ENCODE peak calls at places on chromosomes 13 and 19, in ten cellular contexts. One of them, this sample, is unnamed.

GRCh38 chr19:17718988-17719711 is at the start of gene MAP1S:
- DNase-seq in NB4: peak; percentile 76
- DNase-seq in IMR-90: peak; percentile 25
- DNase-seq in AG10803: peak; percentile 38
- DNase-seq in heart left ventricle: peak; percentile 69
- DNase-seq in adrenal gland: peak; percentile 41
- DNase-seq in pancreas: peak; percentile 83
- DNase-seq in upper lobe of right lung: peak; percentile 84
- DNase-seq in fibroblast of pulmonary artery: peak; percentile 55
- DNase-seq in fibroblast of mammary gland: peak; percentile 34
- DNase-seq in this sample: peak; percentile 24

GRCh38 chr13:35923347-35923746 is 207.8 kb downstream of the DCLK1 start:
- DNase-seq in pancreas: no peak
- DNase-seq in upper lobe of right lung: no peak
- DNase-seq in IMR-90: peak; percentile 68
- DNase-seq in fibroblast of pulmonary artery: peak; percentile 33
- DNase-seq in heart left ventricle: peak; percentile 49
- DNase-seq in AG10803: peak; percentile 37
- DNase-seq in fibroblast of mammary gland: peak; percentile 61
- DNase-seq in adrenal gland: peak; percentile 51
- DNase-seq in NB4: no peak
- DNase-seq in this sample: peak; percentile 55

GRCh38 chr13:113489549-113490495 is 689 bp downstream of the DCUN1D2 start:
- DNase-seq in NB4: peak; percentile 68
- DNase-seq in adrenal gland: peak; percentile 46
- DNase-seq in pancreas: no peak
- DNase-seq in fibroblast of mammary gland: peak; percentile 37
- DNase-seq in IMR-90: peak; percentile 41
- DNase-seq in upper lobe of right lung: no peak
- DNase-seq in heart left ventricle: no peak
- DNase-seq in fibroblast of pulmonary artery: peak; percentile 54
- DNase-seq in AG10803: peak; percentile 43
- DNase-seq in this sample: peak; percentile 42

GRCh38 chr19:31350033-31350692 is 927 bp upstream of the TSHZ3 start:
- DNase-seq in adrenal gland: no peak
- DNase-seq in fibroblast of pulmonary artery: peak; percentile 34
- DNase-seq in IMR-90: no peak
- DNase-seq in heart left ventricle: peak; percentile 61
- DNase-seq in AG10803: peak; percentile 26
- DNase-seq in fibroblast of mammary gland: no peak
- DNase-seq in pancreas: peak; percentile 65
- DNase-seq in upper lobe of right lung: no peak
- DNase-seq in NB4: no peak
- DNase-seq in this sample: no peak

GRCh38 chr19:15238639-15239155 is 6.4 kb upstream of the EPHX3 start:
- DNase-seq in fibroblast of mammary gland: no peak
- DNase-seq in fibroblast of pulmonary artery: no peak
- DNase-seq in AG10803: no peak
- DNase-seq in pancreas: no peak
- DNase-seq in heart left ventricle: no peak
- DNase-seq in IMR-90: no peak
- DNase-seq in upper lobe of right lung: no peak
- DNase-seq in NB4: no peak
- DNase-seq in adrenal gland: no peak
- DNase-seq in this sample: no peak

GRCh38 chr19:49073514-49074378 is 1.2 kb upstream of the KCNA7 start:
- DNase-seq in heart left ventricle: no peak
- DNase-seq in AG10803: no peak
- DNase-seq in upper lobe of right lung: no peak
- DNase-seq in NB4: peak; percentile 68
- DNase-seq in fibroblast of pulmonary artery: no peak
- DNase-seq in pancreas: no peak
- DNase-seq in IMR-90: no peak
- DNase-seq in adrenal gland: no peak
- DNase-seq in fibroblast of mammary gland: peak; percentile 18
- DNase-seq in this sample: no peak

GRCh38 chr19:39098365-39099269 is 14.4 kb downstream of the ACP7 start:
- DNase-seq in pancreas: no peak
- DNase-seq in adrenal gland: no peak
- DNase-seq in NB4: no peak
- DNase-seq in upper lobe of right lung: no peak
- DNase-seq in heart left ventricle: no peak
- DNase-seq in fibroblast of pulmonary artery: no peak
- DNase-seq in fibroblast of mammary gland: no peak
- DNase-seq in IMR-90: no peak
- DNase-seq in AG10803: no peak
- DNase-seq in this sample: no peak

GRCh38 chr13:108220042-108220441 is 1.9 kb downstream of the ABHD13 start:
- DNase-seq in NB4: peak; percentile 17
- DNase-seq in IMR-90: no peak
- DNase-seq in heart left ventricle: no peak
- DNase-seq in pancreas: peak; percentile 50
- DNase-seq in fibroblast of pulmonary artery: no peak
- DNase-seq in AG10803: no peak
- DNase-seq in adrenal gland: no peak
- DNase-seq in fibroblast of mammary gland: no peak
- DNase-seq in upper lobe of right lung: no peak
- DNase-seq in this sample: no peak

GRCh38 chr19:39499082-39499642 is 415 bp downstream of the DLL3 start:
- DNase-seq in pancreas: no peak
- DNase-seq in fibroblast of mammary gland: no peak
- DNase-seq in heart left ventricle: no peak
- DNase-seq in AG10803: no peak
- DNase-seq in IMR-90: no peak
- DNase-seq in fibroblast of pulmonary artery: no peak
- DNase-seq in upper lobe of right lung: no peak
- DNase-seq in adrenal gland: no peak
- DNase-seq in NB4: no peak
- DNase-seq in this sample: no peak

GRCh38 chr19:10184636-10185035 is 10.1 kb downstream of the DNMT1 start:
- DNase-seq in adrenal gland: no peak
- DNase-seq in NB4: no peak
- DNase-seq in heart left ventricle: no peak
- DNase-seq in fibroblast of pulmonary artery: no peak
- DNase-seq in AG10803: no peak
- DNase-seq in pancreas: no peak
- DNase-seq in IMR-90: no peak
- DNase-seq in fibroblast of mammary gland: no peak
- DNase-seq in upper lobe of right lung: no peak
- DNase-seq in this sample: no peak

GRCh38 chr13:43573361-43573740 is 213.4 kb downstream of the ENOX1 start:
- DNase-seq in IMR-90: no peak
- DNase-seq in pancreas: no peak
- DNase-seq in heart left ventricle: no peak
- DNase-seq in upper lobe of right lung: no peak
- DNase-seq in fibroblast of pulmonary artery: peak; percentile 48
- DNase-seq in adrenal gland: no peak
- DNase-seq in fibroblast of mammary gland: no peak
- DNase-seq in AG10803: peak; percentile 39
- DNase-seq in NB4: no peak
- DNase-seq in this sample: no peak

DNA sequence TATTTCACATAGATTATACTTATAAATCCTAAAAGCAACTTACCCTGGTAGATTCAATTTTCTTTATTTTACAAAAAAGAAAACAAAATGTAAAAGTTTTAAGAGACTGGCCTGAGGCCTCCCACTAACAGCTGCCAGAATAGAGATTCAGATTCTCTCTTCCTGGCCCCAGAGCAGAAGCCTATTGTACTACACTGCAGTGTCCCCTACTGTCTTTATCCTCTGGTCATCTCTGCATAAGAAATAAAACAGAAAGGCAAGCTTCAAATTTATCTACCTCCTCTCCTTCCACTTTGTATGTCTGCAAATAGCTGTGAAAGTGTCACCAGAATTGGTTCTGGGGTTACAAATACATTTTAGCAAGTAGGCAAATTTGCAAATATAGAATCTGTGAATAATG is 1004.1 kb upstream of the PCDH9 start:
- DNase-seq in fibroblast of mammary gland: peak; percentile 6
- DNase-seq in heart left ventricle: no peak
- DNase-seq in fibroblast of pulmonary artery: peak; percentile 4
- DNase-seq in IMR-90: no peak
- DNase-seq in NB4: no peak
- DNase-seq in pancreas: no peak
- DNase-seq in AG10803: no peak
- DNase-seq in adrenal gland: no peak
- DNase-seq in upper lobe of right lung: no peak
- DNase-seq in this sample: no peak
- TF ChIP-seq CTCF in fibroblast of mammary gland: no peak
- TF ChIP-seq CTCF in heart left ventricle: no peak
- TF ChIP-seq CTCF in fibroblast of pulmonary artery: no peak
- TF ChIP-seq CTCF in IMR-90: no peak
- TF ChIP-seq CTCF in NB4: no peak
- TF ChIP-seq CTCF in pancreas: no peak
- TF ChIP-seq CTCF in AG10803: no peak
- TF ChIP-seq CTCF in adrenal gland: no peak
- TF ChIP-seq CTCF in upper lobe of right lung: no peak
- TF ChIP-seq CTCF in this sample: no peak

GRCh38 chr13:46551410-46552301 is 1.3 kb upstream of the LRCH1 start:
- DNase-seq in fibroblast of pulmonary artery: peak; percentile 79
- DNase-seq in adrenal gland: peak; percentile 86
- DNase-seq in AG10803: peak; percentile 84
- DNase-seq in upper lobe of right lung: peak; percentile 89
- DNase-seq in fibroblast of mammary gland: peak; percentile 73
- DNase-seq in IMR-90: peak; percentile 75
- DNase-seq in heart left ventricle: peak; percentile 87
- DNase-seq in NB4: peak; percentile 85
- DNase-seq in pancreas: peak; percentile 89
- DNase-seq in this sample: peak; percentile 78
- H3K4me3 ChIP-seq in fibroblast of pulmonary artery: peak overlapping the region; percentile 94
- H3K4me3 ChIP-seq in adrenal gland: no peak overlapping the region
- H3K4me3 ChIP-seq in AG10803: peak overlapping the region; percentile 88
- H3K4me3 ChIP-seq in upper lobe of right lung: peak overlapping the region; percentile 98
- H3K4me3 ChIP-seq in fibroblast of mammary gland: no peak overlapping the region
- H3K4me3 ChIP-seq in IMR-90: no peak overlapping the region
- H3K4me3 ChIP-seq in heart left ventricle: no peak overlapping the region
- H3K4me3 ChIP-seq in NB4: no peak overlapping the region
- H3K4me3 ChIP-seq in pancreas: peak overlapping the region; percentile 95
- H3K4me3 ChIP-seq in this sample: peak overlapping the region; percentile 18

GRCh38 chr13:20702945-20703784 is at the start of gene IL17D:
- DNase-seq in heart left ventricle: no peak
- DNase-seq in upper lobe of right lung: peak; percentile 72
- DNase-seq in pancreas: peak; percentile 71
- DNase-seq in adrenal gland: no peak
- DNase-seq in IMR-90: no peak
- DNase-seq in fibroblast of mammary gland: no peak
- DNase-seq in NB4: peak; percentile 69
- DNase-seq in fibroblast of pulmonary artery: no peak
- DNase-seq in AG10803: no peak
- DNase-seq in this sample: no peak

GRCh38 chr13:20700288-20700687 is 3.2 kb upstream of the IL17D start:
- DNase-seq in adrenal gland: no peak
- DNase-seq in heart left ventricle: no peak
- DNase-seq in pancreas: no peak
- DNase-seq in NB4: no peak
- DNase-seq in upper lobe of right lung: no peak
- DNase-seq in fibroblast of pulmonary artery: no peak
- DNase-seq in IMR-90: peak; percentile 49
- DNase-seq in AG10803: no peak
- DNase-seq in fibroblast of mammary gland: no peak
- DNase-seq in this sample: no peak

GRCh38 chr13:20703785-20704458 is 423 bp downstream of the IL17D start:
- DNase-seq in heart left ventricle: peak; percentile 81
- DNase-seq in IMR-90: peak; percentile 82
- DNase-seq in upper lobe of right lung: peak; percentile 94
- DNase-seq in fibroblast of pulmonary artery: peak; percentile 81
- DNase-seq in AG10803: peak; percentile 71
- DNase-seq in pancreas: peak; percentile 94
- DNase-seq in fibroblast of mammary gland: peak; percentile 65
- DNase-seq in NB4: peak; percentile 87
- DNase-seq in adrenal gland: peak; percentile 85
- DNase-seq in this sample: peak; percentile 73

GRCh38 chr13:20704459-20705069 is 1.1 kb downstream of the IL17D start:
- DNase-seq in adrenal gland: no peak
- DNase-seq in pancreas: no peak
- DNase-seq in fibroblast of pulmonary artery: no peak
- DNase-seq in heart left ventricle: no peak
- DNase-seq in IMR-90: no peak
- DNase-seq in upper lobe of right lung: no peak
- DNase-seq in AG10803: no peak
- DNase-seq in NB4: no peak
- DNase-seq in fibroblast of mammary gland: no peak
- DNase-seq in this sample: no peak

DNA sequence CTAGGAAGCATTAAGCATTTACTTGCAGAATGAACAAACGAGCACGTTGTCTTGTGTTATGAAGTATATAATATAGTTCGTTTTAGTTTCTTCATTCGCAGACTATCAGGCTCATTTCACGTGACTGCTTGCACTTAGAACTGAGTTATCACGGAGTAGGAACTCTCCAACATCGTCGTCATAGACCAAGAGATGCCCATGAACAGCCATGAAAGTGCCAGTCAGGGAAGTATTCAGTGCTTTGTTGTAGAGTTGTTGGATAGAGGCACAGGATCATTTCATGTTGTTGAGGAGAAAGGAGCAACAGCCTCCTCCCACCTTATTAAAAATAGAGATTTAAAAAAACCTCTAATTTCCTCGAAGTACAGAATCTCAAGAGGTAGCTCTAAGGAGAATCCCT is 969 bp upstream of the IL17D start:
- DNase-seq in upper lobe of right lung: no peak
- DNase-seq in adrenal gland: no peak
- DNase-seq in pancreas: no peak
- DNase-seq in fibroblast of pulmonary artery: no peak
- DNase-seq in IMR-90: peak; percentile 28
- DNase-seq in NB4: peak; percentile 28
- DNase-seq in AG10803: no peak
- DNase-seq in heart left ventricle: no peak
- DNase-seq in fibroblast of mammary gland: no peak
- DNase-seq in this sample: peak; percentile 26
- TF ChIP-seq CTCF in upper lobe of right lung: no peak
- TF ChIP-seq CTCF in adrenal gland: no peak
- TF ChIP-seq CTCF in pancreas: no peak
- TF ChIP-seq CTCF in fibroblast of pulmonary artery: no peak
- TF ChIP-seq CTCF in IMR-90: no peak
- TF ChIP-seq CTCF in NB4: no peak
- TF ChIP-seq CTCF in AG10803: no peak
- TF ChIP-seq CTCF in heart left ventricle: no peak
- TF ChIP-seq CTCF in fibroblast of mammary gland: no peak
- TF ChIP-seq CTCF in this sample: no peak

GRCh38 chr19:3710265-3710812 is 2.2 kb downstream of the TJP3 start:
- DNase-seq in NB4: peak; percentile 30
- DNase-seq in IMR-90: peak; percentile 43
- DNase-seq in upper lobe of right lung: peak; percentile 95
- DNase-seq in adrenal gland: peak; percentile 65
- DNase-seq in fibroblast of pulmonary artery: peak; percentile 38
- DNase-seq in heart left ventricle: peak; percentile 89
- DNase-seq in AG10803: peak; percentile 15
- DNase-seq in pancreas: peak; percentile 91
- DNase-seq in fibroblast of mammary gland: peak; percentile 32
- DNase-seq in this sample: peak; percentile 31

GRCh38 chr19:3707868-3708206 is 347 bp upstream of the TJP3 start:
- DNase-seq in AG10803: no peak
- DNase-seq in heart left ventricle: no peak
- DNase-seq in upper lobe of right lung: no peak
- DNase-seq in fibroblast of mammary gland: no peak
- DNase-seq in adrenal gland: no peak
- DNase-seq in IMR-90: no peak
- DNase-seq in fibroblast of pulmonary artery: no peak
- DNase-seq in NB4: no peak
- DNase-seq in pancreas: no peak
- DNase-seq in this sample: no peak

GRCh38 chr19:3712663-3713531 is 4.7 kb downstream of the TJP3 start:
- DNase-seq in upper lobe of right lung: peak; percentile 75
- DNase-seq in fibroblast of pulmonary artery: no peak
- DNase-seq in AG10803: no peak
- DNase-seq in IMR-90: no peak
- DNase-seq in fibroblast of mammary gland: no peak
- DNase-seq in adrenal gland: no peak
- DNase-seq in heart left ventricle: no peak
- DNase-seq in NB4: no peak
- DNase-seq in pancreas: no peak
- DNase-seq in this sample: peak; percentile 24

GRCh38 chr19:3708207-3708931 is at the start of gene TJP3:
- DNase-seq in fibroblast of mammary gland: no peak
- DNase-seq in NB4: no peak
- DNase-seq in IMR-90: peak; percentile 39
- DNase-seq in fibroblast of pulmonary artery: no peak
- DNase-seq in pancreas: peak; percentile 86
- DNase-seq in upper lobe of right lung: peak; percentile 92
- DNase-seq in adrenal gland: peak; percentile 40
- DNase-seq in AG10803: no peak
- DNase-seq in heart left ventricle: no peak
- DNase-seq in this sample: no peak
- H3K4me3 ChIP-seq in fibroblast of mammary gland: no peak within 1 kb of the TSS
- H3K4me3 ChIP-seq in NB4: no peak within 1 kb of the TSS
- H3K4me3 ChIP-seq in IMR-90: no peak within 1 kb of the TSS
- H3K4me3 ChIP-seq in fibroblast of pulmonary artery: no peak within 1 kb of the TSS
- H3K4me3 ChIP-seq in pancreas: peak within 1 kb of the TSS; percentile 47
- H3K4me3 ChIP-seq in upper lobe of right lung: peak within 1 kb of the TSS; percentile 48
- H3K4me3 ChIP-seq in adrenal gland: no peak within 1 kb of the TSS
- H3K4me3 ChIP-seq in AG10803: no peak within 1 kb of the TSS
- H3K4me3 ChIP-seq in heart left ventricle: no peak within 1 kb of the TSS
- H3K4me3 ChIP-seq in this sample: no peak within 1 kb of the TSS

This sample was measured in fibroblast of the aortic adventitia.